ENCODE peak calls at places on chromosomes 11 and 22, in nine cellular contexts. Y, I, U, O, J, Q, T, X and M are unnamed samples.

GRCh38 chr22:20249797-20250354 is 18.2 kb downstream of the RTN4R start:
- DNase-seq in X (no peak), Q (peak), J (no peak), O (no peak), I (peak), T (no peak), U (no peak), Y (no peak), M (peak)

GRCh38 chr22:23478175-23478574 is 101.9 kb downstream of the IGLL1 start:
- DNase-seq in J (no peak), I (no peak), X (no peak), U (no peak), O (peak), Q (no peak), T (peak), Y (no peak), M (peak)

GRCh38 chr11:12042215-12042676 is 33.8 kb upstream of the DKK3 start:
- DNase-seq in J (no peak), U (no peak), Q (peak), T (peak), I (no peak), Y (no peak), O (no peak), X (no peak), M (peak)

GRCh38 chr11:118998388-118998717 is 415 bp downstream of the CENATAC start:
- DNase-seq in J (no peak), T (no peak), O (no peak), Y (no peak), I (no peak), X (no peak), Q (peak), U (no peak), M (no peak)

GRCh38 chr11:35012467-35013191 is 96.2 kb downstream of the PDHX start:
- DNase-seq in U (no peak), Y (no peak), Q (no peak), I (no peak), J (no peak), T (no peak), X (no peak), O (peak), M (no peak)

GRCh38 chr11:327581-327923 is 6.9 kb upstream of the IFITM3 start:
- DNase-seq in Q (no peak), O (no peak), T (no peak), Y (no peak), X (no peak), I (no peak), U (no peak), J (no peak), M (no peak)

GRCh38 chr11:29005401-29005980 is 897.3 kb downstream of the METTL15 start:
- DNase-seq in Q (peak), U (no peak), X (no peak), Y (peak), T (no peak), I (peak), O (peak), J (no peak), M (peak)

GRCh38 chr11:20003357-20003756 is 156.9 kb downstream of the DBX1 start:
- DNase-seq in I (no peak), T (no peak), O (no peak), X (no peak), Y (no peak), J (no peak), U (no peak), Q (peak), M (no peak)

GRCh38 chr11:14107071-14107470 is 144.5 kb downstream of the SPON1 start:
- DNase-seq in X (no peak), I (no peak), U (no peak), Q (no peak), Y (no peak), T (no peak), J (no peak), O (no peak), M (no peak)

GRCh38 chr22:39098026-39098425 is 982 bp downstream of the APOBEC3H start:
- DNase-seq in U (no peak), X (no peak), Q (no peak), O (peak), Y (no peak), I (no peak), J (no peak), T (no peak), M (no peak)

GRCh38 chr11:59891781-59892181 is 13.2 kb downstream of the OOSP3 start:
- DNase-seq in J (peak), O (no peak), I (no peak), Q (no peak), U (no peak), Y (peak), X (no peak), T (no peak), M (peak)

GRCh38 chr11:1304376-1304775 is 5.1 kb downstream of the TOLLIP start:
- DNase-seq in Q (no peak), J (no peak), U (peak), O (no peak), Y (no peak), I (no peak), X (peak), T (peak), M (no peak)